ENCODE peak calls at places on chromosomes 3 and 15, in seven cellular contexts. J is HL-60, M is NCI-H69, N is astrocyte of the spinal cord, T is right cardiac atrium, Z is IMR-90, W is SK-MEL-5. K is an unnamed sample.

GRCh38 chr15:73959012-73959581 is 32.8 kb downstream of the LOXL1 start:
- DNase-seq in J (no peak), M (peak), N (no peak), T (no peak), Z (no peak), W (no peak), K (peak)

GRCh38 chr3:156816794-156817741 is 9.1 kb upstream of the LEKR1 start:
- DNase-seq in J (peak), M (peak), N (peak), T (peak), Z (peak), W (peak), K (no peak)

GRCh38 chr3:126961791-126962461 is 21.0 kb upstream of the PLXNA1 start:
- DNase-seq in J (no peak), M (no peak), N (no peak), T (peak), Z (no peak), W (no peak), K (no peak)

GRCh38 chr15:85504739-85505676 is 124.6 kb downstream of the AKAP13 start:
- DNase-seq in J (peak), M (peak), N (peak), T (no peak), Z (peak), W (peak), K (peak)

GRCh38 chr3:178672263-178672662 is 136.0 kb downstream of the KCNMB2 start:
- DNase-seq in J (no peak), M (no peak), N (peak), T (no peak), Z (no peak), W (no peak), K (no peak)

GRCh38 chr15:60079210-60079609 is 75.1 kb downstream of the FOXB1 start:
- DNase-seq in J (no peak), M (peak), N (no peak), T (no peak), Z (no peak), W (peak), K (peak)

GRCh38 chr3:119819806-119820205 is 37.9 kb downstream of the NR1I2 start:
- DNase-seq in J (no peak), M (peak), N (no peak), T (no peak), Z (peak), W (no peak), K (no peak)

GRCh38 chr3:139846729-139847128 is 88.3 kb upstream of the CLSTN2 start:
- DNase-seq in J (no peak), M (peak), N (no peak), T (no peak), Z (no peak), W (no peak), K (no peak)

GRCh38 chr3:36959821-36960220 is 15.0 kb upstream of the TRANK1 start:
- DNase-seq in J (no peak), M (peak), N (no peak), T (no peak), Z (no peak), W (no peak), K (no peak)

GRCh38 chr15:67670647-67671305 is 128.3 kb downstream of the MAP2K5 start:
- DNase-seq in J (no peak), M (no peak), N (no peak), T (no peak), Z (no peak), W (no peak), K (no peak)

GRCh38 chr3:157239082-157239704 is 79.2 kb upstream of the CCNL1 start:
- DNase-seq in J (peak), M (peak), N (peak), T (peak), Z (peak), W (peak), K (peak)

GRCh38 chr3:148466143-148466542 is 231.6 kb upstream of the AGTR1 start:
- DNase-seq in J (no peak), M (no peak), N (peak), T (no peak), Z (peak), W (no peak), K (no peak)

GRCh38 chr3:86793786-86794185 is 197.2 kb downstream of the VGLL3 start:
- DNase-seq in J (no peak), M (peak), N (peak), T (no peak), Z (peak), W (peak), K (no peak)

GRCh38 chr15:45606413-45606812 is 19.2 kb downstream of the BLOC1S6 start:
- DNase-seq in J (no peak), M (no peak), N (no peak), T (no peak), Z (peak), W (no peak), K (no peak)

GRCh38 chr15:76176487-76177085 is 116.8 kb downstream of the TMEM266 start:
- DNase-seq in J (no peak), M (no peak), N (no peak), T (no peak), Z (no peak), W (no peak), K (no peak)

GRCh38 chr3:129937717-129938116 is 36.8 kb upstream of the TRH start:
- DNase-seq in J (no peak), M (no peak), N (no peak), T (no peak), Z (no peak), W (no peak), K (no peak)

GRCh38 chr3:150447631-150448465 is 39.8 kb downstream of the TSC22D2 start:
- DNase-seq in J (no peak), M (peak), N (peak), T (no peak), Z (no peak), W (no peak), K (no peak)

GRCh38 chr3:117303446-117303845 is 593.9 kb downstream of the TUSC7 start:
- DNase-seq in J (no peak), M (no peak), N (peak), T (no peak), Z (peak), W (no peak), K (no peak)

GRCh38 chr15:91268510-91268909 is 168.5 kb downstream of the SV2B start:
- DNase-seq in J (peak), M (peak), N (no peak), T (no peak), Z (no peak), W (peak), K (no peak)

GRCh38 chr3:71723452-71724170 is 1.6 kb downstream of the EIF4E3 start:
- DNase-seq in J (no peak), M (no peak), N (no peak), T (no peak), Z (no peak), W (no peak), K (peak)

GRCh38 chr3:34780973-34781372 is 858.4 kb upstream of the ARPP21 start:
- DNase-seq in J (no peak), M (no peak), N (no peak), T (no peak), Z (no peak), W (no peak), K (no peak)

GRCh38 chr3:141127344-141128125 is 76.4 kb downstream of the SPSB4 start:
- DNase-seq in J (no peak), M (peak), N (no peak), T (no peak), Z (no peak), W (no peak), K (no peak)

GRCh38 chr3:54826255-54826691 is 101.6 kb downstream of the LRTM1 start:
- DNase-seq in J (no peak), M (no peak), N (peak), T (no peak), Z (peak), W (no peak), K (no peak)